ENCODE peak calls at places on chromosomes 3 and 15, in seven cellular contexts. X, I, V, Y, Q, Z and E are unnamed samples.
A peak's percentile ranks its signal among the peaks of the same experiment; 100 is the strongest.

GRCh38 chr15:31296304-31297220 is 30.1 kb upstream of the KLF13 start:
- DNase-seq in X (peak; percentile 91), I (no peak), V (peak; percentile 82), Y (no peak), Q (peak; percentile 31), Z (peak; percentile 88), E (peak; percentile 11)

GRCh38 chr3:71163216-71163918 is 420.2 kb downstream of the FOXP1 start:
- DNase-seq in X (peak; percentile 78), I (peak; percentile 25), V (no peak), Y (no peak), Q (no peak), Z (no peak), E (no peak)

GRCh38 chr3:105553851-105554250 is 187.1 kb downstream of the ALCAM start:
- DNase-seq in X (no peak), I (peak; percentile 6), V (no peak), Y (no peak), Q (no peak), Z (no peak), E (no peak)

GRCh38 chr3:183224581-183224980 is 28.5 kb upstream of the B3GNT5 start:
- DNase-seq in X (no peak), I (no peak), V (no peak), Y (peak; percentile 13), Q (no peak), Z (no peak), E (no peak)

GRCh38 chr3:106542101-106542769 is 673.4 kb upstream of the CBLB start:
- DNase-seq in X (no peak), I (no peak), V (no peak), Y (no peak), Q (no peak), Z (no peak), E (no peak)

GRCh38 chr3:129352650-129353588 is 74.2 kb downstream of the HMCES start:
- DNase-seq in X (peak; percentile 12), I (no peak), V (no peak), Y (no peak), Q (no peak), Z (no peak), E (no peak)

GRCh38 chr3:182803006-182803405 is 9.7 kb downstream of the ATP11B start:
- DNase-seq in X (no peak), I (no peak), V (no peak), Y (no peak), Q (no peak), Z (no peak), E (no peak)

GRCh38 chr15:40902605-40903561 is 8.6 kb downstream of the VPS18 start:
- DNase-seq in X (peak; percentile 74), I (no peak), V (no peak), Y (no peak), Q (no peak), Z (peak; percentile 70), E (no peak)

GRCh38 chr15:98876461-98877369 is 130.9 kb downstream of the PGPEP1L start:
- DNase-seq in X (no peak), I (no peak), V (no peak), Y (no peak), Q (no peak), Z (no peak), E (no peak)

GRCh38 chr15:67068724-67069400 is 3.5 kb downstream of the SMAD3 start:
- DNase-seq in X (no peak), I (no peak), V (no peak), Y (peak; percentile 33), Q (no peak), Z (no peak), E (no peak)

GRCh38 chr3:188421836-188422540 is 268.0 kb downstream of the LPP start:
- DNase-seq in X (peak; percentile 60), I (no peak), V (no peak), Y (no peak), Q (no peak), Z (no peak), E (no peak)

GRCh38 chr3:42864321-42864950 is 11.2 kb downstream of the CYP8B1 start:
- DNase-seq in X (no peak), I (no peak), V (no peak), Y (no peak), Q (no peak), Z (no peak), E (no peak)

GRCh38 chr3:90091557-90091956 is 984.1 kb downstream of the EPHA3 start:
- DNase-seq in X (peak; percentile 7), I (no peak), V (no peak), Y (no peak), Q (peak; percentile 36), Z (no peak), E (no peak)

GRCh38 chr3:188979236-188979635 is 192.5 kb upstream of the TPRG1 start:
- DNase-seq in X (no peak), I (no peak), V (no peak), Y (no peak), Q (no peak), Z (no peak), E (no peak)

GRCh38 chr15:74832826-74833225 is 6.4 kb downstream of the CPLX3 start:
- DNase-seq in X (no peak), I (no peak), V (no peak), Y (no peak), Q (no peak), Z (no peak), E (no peak)

GRCh38 chr3:65335587-65335986 is 647.8 kb upstream of the ADAMTS9 start:
- DNase-seq in X (no peak), I (no peak), V (no peak), Y (no peak), Q (no peak), Z (no peak), E (no peak)

GRCh38 chr3:10223676-10224639 is 24.3 kb upstream of the TATDN2 start:
- DNase-seq in X (no peak), I (no peak), V (peak; percentile 54), Y (no peak), Q (no peak), Z (no peak), E (no peak)

GRCh38 chr3:78659386-78659987 is 1108.3 kb downstream of the ROBO1 start:
- DNase-seq in X (peak; percentile 28), I (no peak), V (no peak), Y (no peak), Q (no peak), Z (no peak), E (no peak)

GRCh38 chr15:58434334-58434888 is 2.6 kb downstream of the LIPC start:
- DNase-seq in X (no peak), I (no peak), V (no peak), Y (no peak), Q (no peak), Z (no peak), E (no peak)

DNA sequence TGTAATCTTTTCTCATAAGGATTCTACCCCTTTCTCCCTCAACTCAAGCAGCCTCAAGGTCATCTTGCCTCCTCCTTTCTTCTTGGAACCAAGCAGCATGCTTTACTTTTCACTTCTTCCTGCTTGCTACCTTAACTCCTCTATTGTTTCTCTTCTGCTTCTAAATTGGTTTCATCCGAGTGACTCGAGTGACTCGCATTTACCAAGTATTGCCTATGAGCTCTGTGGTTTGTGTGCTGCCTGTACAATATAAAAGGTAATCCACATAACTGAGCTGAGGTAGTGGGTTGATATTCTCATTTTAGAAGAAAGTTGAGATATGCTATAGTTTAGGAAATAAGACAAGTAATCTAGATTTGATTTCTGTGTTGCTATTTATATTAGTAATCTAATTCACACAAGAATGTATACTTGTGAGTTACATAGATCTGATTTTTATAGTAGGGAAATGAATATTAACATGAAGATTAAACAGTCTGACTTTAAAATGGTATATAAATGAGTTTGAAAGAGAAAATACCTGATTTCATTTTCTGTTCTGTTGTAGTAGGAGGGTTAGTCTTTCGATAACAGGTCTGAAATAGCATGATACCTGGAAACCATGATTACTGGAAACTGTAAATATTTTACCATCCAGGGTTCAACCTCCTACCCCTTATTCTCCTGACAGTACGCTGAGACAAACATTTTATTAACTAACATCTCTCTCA is 5.5 kb downstream of the HHLA2 start:
- DNase-seq in X (no peak), I (no peak), V (no peak), Y (no peak), Q (no peak), Z (no peak), E (no peak)
- H3K4me3 ChIP-seq in X (no peak overlapping the region), I (no peak overlapping the region), V (no peak overlapping the region), Y (no peak overlapping the region), Q (peak overlapping the region; percentile 21), Z (no peak overlapping the region), E (no peak overlapping the region)

GRCh38 chr15:80105193-80105984 is 45.9 kb downstream of the ZFAND6 start:
- DNase-seq in X (no peak), I (peak; percentile 52), V (no peak), Y (no peak), Q (no peak), Z (no peak), E (no peak)
- H3K4me3 ChIP-seq in X (no peak overlapping the region), I (no peak overlapping the region), V (no peak overlapping the region), Y (no peak overlapping the region), Q (no peak overlapping the region), Z (no peak overlapping the region), E (no peak overlapping the region)

DNA sequence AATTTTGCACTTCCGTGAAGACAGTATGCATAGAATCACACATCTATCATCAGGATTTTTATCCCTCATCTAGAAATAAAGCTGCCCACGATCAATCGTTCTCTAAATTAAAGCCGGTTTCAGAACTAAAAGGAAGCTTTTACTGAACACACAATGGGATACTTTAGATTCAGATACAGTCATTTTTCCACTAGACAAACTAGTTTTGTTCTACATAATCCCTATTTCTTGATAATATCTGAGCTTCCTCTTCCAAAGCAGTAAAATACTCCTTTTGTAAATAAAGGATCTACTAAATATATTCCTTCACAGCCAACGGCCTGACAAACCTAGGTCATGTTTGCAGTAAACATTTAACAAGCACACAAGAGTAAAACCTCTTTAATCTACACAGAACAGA is 2.0 kb upstream of the GANC start:
- DNase-seq in X (no peak), I (no peak), V (no peak), Y (no peak), Q (no peak), Z (no peak), E (no peak)
- H3K4me3 ChIP-seq in X (no peak overlapping the region), I (peak overlapping the region; percentile 28), V (no peak overlapping the region), Y (no peak overlapping the region), Q (no peak overlapping the region), Z (no peak overlapping the region), E (no peak overlapping the region)

GRCh38 chr15:97140216-97140615 is 809.7 kb downstream of the NR2F2 start:
- DNase-seq in X (no peak), I (no peak), V (no peak), Y (no peak), Q (no peak), Z (no peak), E (no peak)
- H3K4me3 ChIP-seq in X (no peak overlapping the region), I (no peak overlapping the region), V (no peak overlapping the region), Y (no peak overlapping the region), Q (no peak overlapping the region), Z (no peak overlapping the region), E (no peak overlapping the region)

DNA sequence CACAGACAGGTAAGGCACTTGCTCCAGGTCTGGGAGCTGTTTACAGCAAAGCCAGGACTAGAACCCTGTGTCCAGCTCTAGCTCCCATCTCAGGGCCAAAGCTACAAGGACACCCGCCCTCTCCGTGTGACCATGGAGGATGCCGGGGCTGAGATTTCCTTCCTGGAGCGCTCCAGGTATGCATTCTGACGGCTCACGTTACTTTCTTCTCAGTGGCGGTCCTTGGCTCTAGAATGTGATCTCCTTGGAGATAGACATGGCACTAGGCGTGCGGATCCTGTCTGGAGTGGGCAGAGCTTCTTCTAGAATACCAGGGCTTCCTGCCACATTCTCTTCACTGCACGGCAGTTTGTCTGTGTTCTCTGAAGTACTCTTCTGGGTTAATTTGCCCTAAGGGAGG is 185.7 kb downstream of the OPA1 start:
- DNase-seq in X (no peak), I (no peak), V (no peak), Y (no peak), Q (peak; percentile 18), Z (no peak), E (no peak)
- H3K4me3 ChIP-seq in X (no peak overlapping the region), I (no peak overlapping the region), V (no peak overlapping the region), Y (no peak overlapping the region), Q (no peak overlapping the region), Z (no peak overlapping the region), E (no peak overlapping the region)

GRCh38 chr15:82113116-82113715 is 67.4 kb upstream of the MEX3B start:
- DNase-seq in X (no peak), I (no peak), V (no peak), Y (no peak), Q (peak; percentile 25), Z (no peak), E (no peak)
- H3K4me3 ChIP-seq in X (no peak overlapping the region), I (no peak overlapping the region), V (no peak overlapping the region), Y (no peak overlapping the region), Q (no peak overlapping the region), Z (no peak overlapping the region), E (no peak overlapping the region)